ENCODE peak calls at places on chromosomes 12 and 14, in eight cellular contexts. D, N, S, X, C, T, Z and W are unnamed samples.

GRCh38 chr14:22112004-22112403 is 438.4 kb upstream of the OR4E1 start:
- DNase-seq in C (no peak), Z (no peak), T (no peak), N (no peak), X (no peak), S (peak; percentile 8), D (peak; percentile 22), W (no peak)

GRCh38 chr12:132866251-132866828 is 21.1 kb downstream of the CHFR start:
- DNase-seq in T (no peak), Z (no peak), C (no peak), S (peak; percentile 71), X (no peak), D (no peak), N (no peak), W (no peak)

GRCh38 chr12:116054280-116054679 is 223.2 kb downstream of the MED13L start:
- DNase-seq in X (no peak), Z (no peak), D (no peak), S (no peak), C (no peak), T (no peak), N (no peak), W (no peak)

GRCh38 chr12:92068441-92068840 is 77.2 kb downstream of the BTG1 start:
- DNase-seq in Z (no peak), X (no peak), D (peak; percentile 24), N (no peak), T (no peak), S (peak; percentile 62), C (no peak), W (no peak)

GRCh38 chr12:80015660-80016059 is 80.8 kb upstream of the PPP1R12A start:
- DNase-seq in D (no peak), X (no peak), N (no peak), C (no peak), Z (no peak), S (no peak), T (no peak), W (no peak)

GRCh38 chr12:111186347-111186746 is 182.5 kb downstream of the PHETA1 start:
- DNase-seq in D (no peak), X (no peak), Z (no peak), C (no peak), S (no peak), N (no peak), T (no peak), W (no peak)

GRCh38 chr12:7113389-7113871 is 4.4 kb upstream of the C1RL start:
- DNase-seq in N (peak; percentile 67), D (peak; percentile 61), X (no peak), Z (no peak), S (peak; percentile 47), T (peak; percentile 65), C (peak; percentile 28), W (no peak)

GRCh38 chr14:49497725-49498348 is 88.3 kb downstream of the RPS29 start:
- DNase-seq in N (no peak), T (no peak), Z (no peak), D (peak; percentile 52), S (peak; percentile 77), C (no peak), X (no peak), W (no peak)

GRCh38 chr12:91316161-91316759 is 133.6 kb upstream of the DCN start:
- DNase-seq in Z (no peak), N (no peak), S (no peak), D (no peak), T (no peak), X (no peak), C (no peak), W (no peak)

GRCh38 chr12:100141998-100142850 is 450 bp downstream of the BLTP3B start:
- DNase-seq in T (no peak), S (peak; percentile 77), N (peak; percentile 74), D (peak; percentile 81), C (peak; percentile 68), X (peak; percentile 53), Z (peak; percentile 47), W (peak; percentile 75)

GRCh38 chr12:39157696-39158342 is 252.4 kb upstream of the CPNE8 start:
- DNase-seq in T (no peak), Z (peak; percentile 20), X (no peak), N (no peak), S (no peak), C (no peak), D (no peak), W (no peak)

GRCh38 chr12:2194571-2194970 is 141.8 kb downstream of the CACNA1C start:
- DNase-seq in X (no peak), T (no peak), S (no peak), D (no peak), N (peak; percentile 12), C (no peak), Z (no peak), W (no peak)

GRCh38 chr12:2198542-2198941 is 145.8 kb downstream of the CACNA1C start:
- DNase-seq in D (no peak), N (peak; percentile 55), S (no peak), Z (no peak), X (no peak), C (no peak), T (no peak), W (no peak)

GRCh38 chr12:2194060-2194459 is 141.3 kb downstream of the CACNA1C start:
- DNase-seq in S (no peak), D (no peak), N (peak; percentile 29), T (no peak), C (no peak), Z (no peak), X (no peak), W (no peak)

GRCh38 chr12:2195085-2195484 is 142.3 kb downstream of the CACNA1C start:
- DNase-seq in S (no peak), T (no peak), X (no peak), N (peak; percentile 24), C (no peak), Z (no peak), D (no peak), W (no peak)

GRCh38 chr12:2198088-2198501 is 145.3 kb downstream of the CACNA1C start:
- DNase-seq in Z (peak; percentile 24), D (no peak), T (no peak), C (no peak), N (peak; percentile 80), X (no peak), S (no peak), W (no peak)
- TF ChIP-seq EP300 in Z (no peak), D (no peak), T (no peak), C (no peak), N (no peak), X (no peak), S (no peak), W (no peak)

DNA sequence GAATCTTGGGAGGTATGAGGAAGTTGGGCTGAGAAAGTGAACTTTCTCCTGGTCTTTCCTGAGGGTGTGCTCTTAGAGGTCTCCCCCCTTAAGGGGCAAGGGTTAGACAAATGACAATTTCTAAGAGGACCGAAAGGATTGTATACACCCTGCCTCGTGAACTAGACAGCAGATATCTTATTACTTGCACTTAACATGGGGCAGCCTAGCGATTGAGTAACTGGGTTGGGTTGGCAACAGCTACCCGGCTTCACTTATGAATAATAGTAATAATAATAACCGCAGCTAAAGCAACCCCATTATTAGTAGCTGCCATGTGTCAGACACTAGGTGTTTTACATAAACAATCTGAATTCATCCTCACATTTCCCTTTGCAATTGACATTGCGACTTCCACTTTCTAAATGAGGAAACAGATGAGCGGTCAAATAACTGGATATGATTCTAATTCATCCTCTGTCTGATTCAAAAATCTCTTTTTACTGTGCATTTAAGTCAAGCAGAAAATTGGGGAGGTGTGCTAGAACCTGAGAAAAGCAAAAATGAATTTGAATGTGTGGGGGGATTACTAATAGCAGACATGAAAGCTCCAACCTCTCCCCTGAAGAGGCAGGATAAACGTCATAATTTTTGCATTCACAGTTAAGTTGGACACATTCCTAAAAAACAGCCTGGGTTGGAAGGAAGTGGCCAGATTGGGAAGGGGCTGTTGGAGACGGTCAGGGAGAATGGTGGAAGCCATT is 12.9 kb downstream of the EMP1 start:
- DNase-seq in S (no peak), C (no peak), N (no peak), X (no peak), Z (no peak), T (no peak), D (no peak), W (no peak)
- H3K27ac ChIP-seq in S (peak overlapping the region; percentile 29), C (peak overlapping the region; percentile 21), N (no peak overlapping the region), X (peak overlapping the region; percentile 54), Z (no peak overlapping the region), T (no peak overlapping the region), D (no peak overlapping the region), W (peak overlapping the region; percentile 28)

DNA sequence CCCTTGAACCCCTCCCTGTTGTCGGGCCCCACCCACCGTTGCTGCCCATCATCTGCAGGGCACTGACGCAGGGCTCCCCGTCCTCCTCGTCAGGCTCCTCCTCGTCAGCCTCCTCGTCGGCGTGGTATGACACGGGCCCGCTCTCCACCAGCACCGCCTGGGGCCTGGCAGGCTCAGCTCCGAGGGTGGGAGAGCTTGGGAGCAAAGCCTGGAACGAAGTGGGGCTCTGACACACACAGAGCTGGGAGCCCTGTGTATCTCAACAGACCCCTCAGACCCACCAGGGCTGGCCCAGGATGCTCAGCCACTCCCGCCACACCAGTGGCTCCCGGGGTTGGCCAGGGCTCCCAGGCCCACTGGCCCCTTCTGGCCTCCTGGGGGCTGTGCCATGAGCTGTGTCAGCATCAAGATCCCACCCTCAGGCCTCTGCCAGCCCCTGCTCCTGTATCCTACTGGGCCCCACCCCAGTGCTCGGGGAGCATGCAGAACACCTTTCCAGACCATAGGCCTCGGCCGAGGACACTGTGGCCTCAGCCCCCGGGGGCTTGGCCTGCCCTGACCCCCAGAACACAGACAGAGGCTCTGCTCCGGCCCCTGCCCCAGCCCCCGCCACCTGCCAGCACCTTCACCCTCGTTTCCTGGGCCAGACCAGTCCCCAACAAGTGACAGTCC is 30.1 kb upstream of the NUDT14 start:
- DNase-seq in T (no peak), Z (no peak), N (no peak), C (no peak), X (no peak), S (no peak), D (no peak), W (no peak)
- TF ChIP-seq EP300 in T (no peak), Z (no peak), N (no peak), C (no peak), X (no peak), S (no peak), D (no peak), W (no peak)

GRCh38 chr12:121781751-121782615 is 11.5 kb downstream of the RHOF start:
- DNase-seq in X (no peak), S (no peak), T (no peak), Z (no peak), D (no peak), C (no peak), N (no peak), W (no peak)

GRCh38 chr12:121779422-121779895 is 14.0 kb downstream of the RHOF start:
- DNase-seq in Z (no peak), T (no peak), X (no peak), C (no peak), S (no peak), N (no peak), D (no peak), W (no peak)

GRCh38 chr12:121776190-121777098 is 17.0 kb downstream of the RHOF start:
- DNase-seq in D (peak; percentile 90), T (peak; percentile 92), Z (peak; percentile 66), S (peak; percentile 81), C (peak; percentile 89), N (peak; percentile 87), X (peak; percentile 87), W (peak; percentile 90)

GRCh38 chr12:121780429-121780828 is 13.1 kb downstream of the RHOF start:
- DNase-seq in X (no peak), S (no peak), D (no peak), N (no peak), T (no peak), C (no peak), Z (no peak), W (no peak)

GRCh38 chr12:121778567-121779421 is 14.7 kb downstream of the RHOF start:
- DNase-seq in C (no peak), T (no peak), S (no peak), N (no peak), D (no peak), Z (no peak), X (no peak), W (no peak)
- H3K27ac ChIP-seq in C (no peak overlapping the region), T (no peak overlapping the region), S (no peak overlapping the region), N (no peak overlapping the region), D (no peak overlapping the region), Z (no peak overlapping the region), X (peak overlapping the region; percentile 54), W (no peak overlapping the region)